ENCODE peak calls at places on chromosomes 3 and 15, in seven cellular contexts. X is iris pigment epithelial cell; L is NCI-H82; O is iPS-NIHi11; R is fibroblast of mammary gland; P is effector memory CD4-positive, alpha-beta T cell; A is neural progenitor cell. B is an unnamed sample.

GRCh38 chr15:31455499-31455898 is 128.9 kb downstream of the KLF13 start:
- DNase-seq in P (no peak), A (no peak), L (no peak), R (no peak), X (no peak), O (no peak), B (no peak)

GRCh38 chr15:81239190-81239589 is 42.5 kb downstream of the IL16 start:
- DNase-seq in R (peak), O (no peak), P (no peak), X (peak), A (no peak), L (no peak), B (no peak)

GRCh38 chr3:58562498-58562897 is 14.7 kb downstream of the FAM107A start:
- DNase-seq in X (no peak), R (no peak), A (no peak), L (no peak), O (no peak), P (no peak), B (no peak)

GRCh38 chr15:64634020-64634419 is 141.4 kb downstream of the RBPMS2 start:
- DNase-seq in R (no peak), X (no peak), A (peak), O (no peak), P (peak), L (peak), B (peak)

GRCh38 chr15:95875141-95875643 is 455.3 kb upstream of the NR2F2 start:
- DNase-seq in X (peak), A (no peak), R (peak), P (no peak), O (no peak), L (no peak), B (no peak)

GRCh38 chr3:20125912-20126311 is 60.1 kb downstream of the SGO1 start:
- DNase-seq in O (no peak), A (no peak), R (peak), P (no peak), L (no peak), X (no peak), B (no peak)

GRCh38 chr15:99142562-99142961 is 37.7 kb downstream of the SYNM start:
- DNase-seq in L (peak), O (no peak), P (no peak), A (no peak), X (no peak), R (no peak), B (no peak)

GRCh38 chr15:68376447-68377060 is 55.4 kb downstream of the ITGA11 start:
- DNase-seq in A (no peak), O (no peak), P (no peak), R (no peak), L (no peak), X (no peak), B (no peak)

GRCh38 chr15:90358124-90359033 is 6.3 kb downstream of the ZNF774 start:
- DNase-seq in X (peak), A (no peak), R (peak), P (no peak), O (no peak), L (no peak), B (no peak)

GRCh38 chr3:186986811-186987210 is 56.5 kb downstream of the ST6GAL1 start:
- DNase-seq in O (no peak), R (no peak), P (no peak), X (no peak), A (no peak), L (no peak), B (no peak)

GRCh38 chr3:19485267-19485666 is 337.0 kb downstream of the KCNH8 start:
- DNase-seq in R (no peak), L (no peak), X (no peak), A (no peak), P (no peak), O (no peak), B (no peak)

GRCh38 chr15:47897525-47897924 is 180.2 kb downstream of the SEMA6D start:
- DNase-seq in A (peak), X (no peak), R (no peak), P (no peak), O (no peak), L (peak), B (no peak)

GRCh38 chr3:122514123-122515019 is at the start of gene KPNA1:
- DNase-seq in A (peak), P (peak), X (peak), R (peak), L (peak), O (peak), B (peak)

GRCh38 chr3:129022114-129022994 is 21.2 kb downstream of the EFCC1 start:
- DNase-seq in R (peak), P (no peak), X (no peak), L (no peak), O (no peak), A (no peak), B (no peak)

GRCh38 chr15:22810735-22811338 is 24.4 kb downstream of the NIPA1 start:
- DNase-seq in X (peak), A (no peak), L (no peak), R (no peak), O (no peak), P (no peak), B (no peak)

GRCh38 chr15:66496951-66497501 is 536 bp downstream of the SNAPC5 start:
- DNase-seq in X (no peak), L (peak), P (no peak), O (no peak), A (no peak), R (no peak), B (no peak)

GRCh38 chr3:108088146-108088545 is 2.7 kb downstream of the CD47 start:
- DNase-seq in A (no peak), L (no peak), R (no peak), O (no peak), P (no peak), X (no peak), B (no peak)

GRCh38 chr3:69787436-69788168 is 48.3 kb downstream of the MITF start:
- DNase-seq in X (peak), L (no peak), A (no peak), O (no peak), R (peak), P (no peak), B (no peak)

GRCh38 chr3:179046497-179047353 is 24.9 kb downstream of the ZMAT3 start:
- DNase-seq in P (no peak), L (no peak), A (no peak), O (no peak), X (peak), R (no peak), B (no peak)

GRCh38 chr3:177300039-177300833 is 103.0 kb upstream of the TBL1XR1 start:
- DNase-seq in A (peak), P (no peak), R (peak), X (peak), O (peak), L (no peak), B (no peak)

GRCh38 chr3:184737063-184737462 is 25.2 kb upstream of the MAGEF1 start:
- DNase-seq in R (no peak), A (no peak), P (no peak), L (no peak), X (no peak), O (no peak), B (no peak)

B was measured in T-helper 22 cell.